ENCODE peak calls at places on chromosomes 1 and 21, in eight cellular contexts. Q, M, F, Z, C, B, O and K are unnamed samples.

GRCh38 chr1:62621907-62622306 is 24.6 kb downstream of the ANGPTL3 start:
- ATAC-seq in Q (peak; percentile 90), M (no peak), F (no peak), Z (no peak), C (peak; percentile 97), B (no peak), O (peak; percentile 97), K (peak; percentile 86)

GRCh38 chr1:18109058-18109755 is 1.6 kb downstream of the IGSF21 start:
- ATAC-seq in Q (no peak), M (no peak), F (no peak), Z (no peak), C (no peak), B (no peak), O (no peak), K (no peak)

GRCh38 chr1:8870605-8871538 is 7.6 kb downstream of the ENO1 start:
- ATAC-seq in Q (peak; percentile 38), M (peak; percentile 24), F (no peak), Z (no peak), C (peak; percentile 63), B (peak; percentile 74), O (peak; percentile 54), K (peak; percentile 69)

GRCh38 chr21:14753069-14753465 is 207.0 kb upstream of the SAMSN1 start:
- ATAC-seq in Q (no peak), M (no peak), F (no peak), Z (no peak), C (no peak), B (no peak), O (no peak), K (no peak)

GRCh38 chr1:180020017-180020416 is 65.4 kb downstream of the CEP350 start:
- ATAC-seq in Q (no peak), M (no peak), F (no peak), Z (no peak), C (no peak), B (no peak), O (no peak), K (no peak)

GRCh38 chr1:27864264-27864895 is 8.0 kb upstream of the THEMIS2 start:
- ATAC-seq in Q (peak; percentile 78), M (peak; percentile 14), F (no peak), Z (no peak), C (peak; percentile 75), B (peak; percentile 28), O (no peak), K (peak; percentile 58)

GRCh38 chr1:159560599-159560998 is 24.8 kb upstream of the OR10J5 start:
- ATAC-seq in Q (no peak), M (no peak), F (no peak), Z (no peak), C (no peak), B (no peak), O (no peak), K (no peak)

GRCh38 chr1:202270871-202271326 is 70.8 kb downstream of the UBE2T start:
- ATAC-seq in Q (no peak), M (no peak), F (no peak), Z (no peak), C (no peak), B (no peak), O (no peak), K (no peak)

GRCh38 chr1:51344276-51344601 is 13.9 kb upstream of the TTC39A start:
- ATAC-seq in Q (no peak), M (no peak), F (no peak), Z (no peak), C (no peak), B (no peak), O (no peak), K (no peak)

GRCh38 chr1:39332828-39333227 is 128.3 kb downstream of the MACF1 start:
- ATAC-seq in Q (peak; percentile 43), M (no peak), F (peak; percentile 42), Z (peak; percentile 35), C (no peak), B (no peak), O (no peak), K (no peak)

GRCh38 chr1:77673716-77674355 is 8.6 kb downstream of the ZZZ3 start:
- ATAC-seq in Q (no peak), M (no peak), F (no peak), Z (no peak), C (no peak), B (no peak), O (no peak), K (no peak)

GRCh38 chr1:25952851-25953401 is 44.9 kb downstream of the PAFAH2 start:
- ATAC-seq in Q (no peak), M (no peak), F (no peak), Z (no peak), C (no peak), B (no peak), O (no peak), K (no peak)

GRCh38 chr1:236718328-236718727 is 32.0 kb downstream of the ACTN2 start:
- ATAC-seq in Q (no peak), M (no peak), F (no peak), Z (no peak), C (no peak), B (no peak), O (no peak), K (no peak)

GRCh38 chr1:216183007-216183406 is 240.2 kb downstream of the USH2A start:
- ATAC-seq in Q (no peak), M (no peak), F (no peak), Z (no peak), C (no peak), B (no peak), O (peak; percentile 73), K (no peak)

GRCh38 chr1:94039514-94039870 is 81.5 kb downstream of the ABCA4 start:
- ATAC-seq in Q (no peak), M (no peak), F (peak; percentile 35), Z (no peak), C (peak; percentile 75), B (no peak), O (peak; percentile 45), K (peak; percentile 49)

GRCh38 chr1:167582064-167582463 is 28.5 kb upstream of the CREG1 start:
- ATAC-seq in Q (no peak), M (no peak), F (no peak), Z (no peak), C (peak; percentile 37), B (no peak), O (no peak), K (no peak)

GRCh38 chr1:11736746-11737639 is 1.1 kb downstream of the AGTRAP start:
- ATAC-seq in Q (peak; percentile 51), M (no peak), F (peak; percentile 69), Z (peak; percentile 72), C (peak; percentile 55), B (peak; percentile 26), O (peak; percentile 67), K (peak; percentile 71)

GRCh38 chr1:232403017-232403714 is 226.8 kb downstream of the SIPA1L2 start:
- ATAC-seq in Q (no peak), M (no peak), F (no peak), Z (no peak), C (no peak), B (no peak), O (no peak), K (no peak)

GRCh38 chr1:108190686-108191416 is 9.3 kb downstream of the SLC25A24 start:
- ATAC-seq in Q (no peak), M (no peak), F (no peak), Z (no peak), C (peak; percentile 96), B (no peak), O (no peak), K (no peak)

GRCh38 chr1:40808909-40809308 is 25.3 kb downstream of the KCNQ4 start:
- ATAC-seq in Q (no peak), M (no peak), F (no peak), Z (no peak), C (peak; percentile 43), B (peak; percentile 11), O (no peak), K (no peak)

GRCh38 chr1:14228677-14229076 is 369.8 kb upstream of the KAZN start:
- ATAC-seq in Q (no peak), M (no peak), F (no peak), Z (no peak), C (no peak), B (no peak), O (no peak), K (no peak)

GRCh38 chr1:51572365-51572764 is 44.5 kb upstream of the OSBPL9 start:
- ATAC-seq in Q (no peak), M (no peak), F (no peak), Z (no peak), C (no peak), B (no peak), O (no peak), K (no peak)

GRCh38 chr1:27726173-27726793 is 522 bp downstream of the FAM76A start:
- ATAC-seq in Q (no peak), M (no peak), F (peak; percentile 0), Z (no peak), C (peak; percentile 21), B (no peak), O (peak; percentile 4), K (no peak)

GRCh38 chr1:244768804-244769203 is 66.7 kb upstream of the COX20 start:
- ATAC-seq in Q (no peak), M (no peak), F (no peak), Z (no peak), C (no peak), B (no peak), O (no peak), K (no peak)

GRCh38 chr1:221306239-221306638 is 427.0 kb downstream of the HLX start:
- ATAC-seq in Q (no peak), M (no peak), F (no peak), Z (no peak), C (no peak), B (no peak), O (no peak), K (no peak)

GRCh38 chr21:32624726-32625125 is 12.5 kb upstream of the CFAP298 start:
- ATAC-seq in Q (peak; percentile 23), M (no peak), F (peak; percentile 22), Z (no peak), C (no peak), B (no peak), O (peak; percentile 90), K (peak; percentile 29)

GRCh38 chr1:2031546-2032540 is 12.7 kb downstream of the GABRD start:
- ATAC-seq in Q (no peak), M (no peak), F (no peak), Z (no peak), C (no peak), B (no peak), O (no peak), K (peak; percentile 18)

GRCh38 chr1:172397221-172397620 is 23.3 kb upstream of the C1orf105 start:
- ATAC-seq in Q (peak; percentile 76), M (no peak), F (no peak), Z (no peak), C (no peak), B (peak; percentile 32), O (peak; percentile 72), K (peak; percentile 62)

GRCh38 chr1:207227131-207227630 is 94.3 kb upstream of the CD55 start:
- ATAC-seq in Q (no peak), M (no peak), F (no peak), Z (no peak), C (no peak), B (no peak), O (no peak), K (no peak)

GRCh38 chr1:93729502-93729901 is 47.9 kb upstream of the BCAR3 start:
- ATAC-seq in Q (no peak), M (no peak), F (no peak), Z (no peak), C (no peak), B (peak; percentile 50), O (no peak), K (no peak)

GRCh38 chr1:116491985-116492811 is 78.6 kb downstream of the CD58 start:
- ATAC-seq in Q (no peak), M (no peak), F (no peak), Z (no peak), C (no peak), B (no peak), O (no peak), K (no peak)

GRCh38 chr1:113792471-113792870 is 19.8 kb downstream of the RSBN1 start:
- ATAC-seq in Q (peak; percentile 61), M (no peak), F (peak; percentile 86), Z (peak; percentile 88), C (no peak), B (no peak), O (no peak), K (no peak)